ENCODE peak calls at places on chromosomes 1 and 21, in five cellular contexts. One of them, this sample, is unnamed.

GRCh38 chr1:58964880-58965279 is 181.0 kb upstream of the JUN start:
- DNase-seq in Right ventricle myocardium inferior: no peak
- DNase-seq in activated CD4-positive, alpha-beta T cell treated with anti-CD3 and anti-CD28 coated beads, Interleukin-2, amount 50 U/mL, for 1 hour: no peak
- DNase-seq in foreskin keratinocyte: peak
- DNase-seq in stimulated activated CD4-positive, alpha-beta T cell treated with anti-CD3 and anti-CD28 coated beads, TNF-alpha, amount 100 ng/mL, for 48 hours: no peak
- DNase-seq in this sample: no peak

GRCh38 chr21:18449586-18449985 is 46.0 kb upstream of the TMPRSS15 start:
- DNase-seq in Right ventricle myocardium inferior: no peak
- DNase-seq in foreskin keratinocyte: peak
- DNase-seq in stimulated activated CD4-positive, alpha-beta T cell treated with anti-CD3 and anti-CD28 coated beads, TNF-alpha, amount 100 ng/mL, for 48 hours: no peak
- DNase-seq in activated CD4-positive, alpha-beta T cell treated with anti-CD3 and anti-CD28 coated beads, Interleukin-2, amount 50 U/mL, for 1 hour: no peak
- DNase-seq in this sample: no peak

GRCh38 chr1:78833491-78833890 is 173.0 kb downstream of the ADGRL4 start:
- DNase-seq in Right ventricle myocardium inferior: no peak
- DNase-seq in stimulated activated CD4-positive, alpha-beta T cell treated with anti-CD3 and anti-CD28 coated beads, TNF-alpha, amount 100 ng/mL, for 48 hours: no peak
- DNase-seq in activated CD4-positive, alpha-beta T cell treated with anti-CD3 and anti-CD28 coated beads, Interleukin-2, amount 50 U/mL, for 1 hour: no peak
- DNase-seq in foreskin keratinocyte: peak
- DNase-seq in this sample: peak

GRCh38 chr1:42934111-42934510 is 24.6 kb downstream of the SLC2A1 start:
- DNase-seq in stimulated activated CD4-positive, alpha-beta T cell treated with anti-CD3 and anti-CD28 coated beads, TNF-alpha, amount 100 ng/mL, for 48 hours: no peak
- DNase-seq in foreskin keratinocyte: peak
- DNase-seq in Right ventricle myocardium inferior: no peak
- DNase-seq in activated CD4-positive, alpha-beta T cell treated with anti-CD3 and anti-CD28 coated beads, Interleukin-2, amount 50 U/mL, for 1 hour: no peak
- DNase-seq in this sample: peak

GRCh38 chr1:52771384-52771783 is 45.1 kb downstream of the ZYG11B start:
- DNase-seq in activated CD4-positive, alpha-beta T cell treated with anti-CD3 and anti-CD28 coated beads, Interleukin-2, amount 50 U/mL, for 1 hour: no peak
- DNase-seq in Right ventricle myocardium inferior: no peak
- DNase-seq in stimulated activated CD4-positive, alpha-beta T cell treated with anti-CD3 and anti-CD28 coated beads, TNF-alpha, amount 100 ng/mL, for 48 hours: no peak
- DNase-seq in foreskin keratinocyte: no peak
- DNase-seq in this sample: no peak

GRCh38 chr1:42815938-42816599 is 853 bp upstream of the ERMAP start:
- DNase-seq in activated CD4-positive, alpha-beta T cell treated with anti-CD3 and anti-CD28 coated beads, Interleukin-2, amount 50 U/mL, for 1 hour: no peak
- DNase-seq in foreskin keratinocyte: peak
- DNase-seq in Right ventricle myocardium inferior: no peak
- DNase-seq in stimulated activated CD4-positive, alpha-beta T cell treated with anti-CD3 and anti-CD28 coated beads, TNF-alpha, amount 100 ng/mL, for 48 hours: no peak
- DNase-seq in this sample: peak

GRCh38 chr1:116966791-116967190 is 34.8 kb upstream of the CD101 start:
- DNase-seq in activated CD4-positive, alpha-beta T cell treated with anti-CD3 and anti-CD28 coated beads, Interleukin-2, amount 50 U/mL, for 1 hour: no peak
- DNase-seq in stimulated activated CD4-positive, alpha-beta T cell treated with anti-CD3 and anti-CD28 coated beads, TNF-alpha, amount 100 ng/mL, for 48 hours: no peak
- DNase-seq in Right ventricle myocardium inferior: no peak
- DNase-seq in foreskin keratinocyte: no peak
- DNase-seq in this sample: no peak

GRCh38 chr1:155061381-155062150 is 2.0 kb upstream of the EFNA4 start:
- DNase-seq in activated CD4-positive, alpha-beta T cell treated with anti-CD3 and anti-CD28 coated beads, Interleukin-2, amount 50 U/mL, for 1 hour: peak
- DNase-seq in foreskin keratinocyte: peak
- DNase-seq in stimulated activated CD4-positive, alpha-beta T cell treated with anti-CD3 and anti-CD28 coated beads, TNF-alpha, amount 100 ng/mL, for 48 hours: peak
- DNase-seq in Right ventricle myocardium inferior: peak
- DNase-seq in this sample: peak

GRCh38 chr1:44019398-44020044 is 11.7 kb downstream of the SLC6A9 start:
- DNase-seq in activated CD4-positive, alpha-beta T cell treated with anti-CD3 and anti-CD28 coated beads, Interleukin-2, amount 50 U/mL, for 1 hour: no peak
- DNase-seq in stimulated activated CD4-positive, alpha-beta T cell treated with anti-CD3 and anti-CD28 coated beads, TNF-alpha, amount 100 ng/mL, for 48 hours: no peak
- DNase-seq in foreskin keratinocyte: no peak
- DNase-seq in Right ventricle myocardium inferior: peak
- DNase-seq in this sample: no peak

GRCh38 chr1:82329226-82329625 is 528.5 kb downstream of the ADGRL2 start:
- DNase-seq in Right ventricle myocardium inferior: no peak
- DNase-seq in foreskin keratinocyte: no peak
- DNase-seq in activated CD4-positive, alpha-beta T cell treated with anti-CD3 and anti-CD28 coated beads, Interleukin-2, amount 50 U/mL, for 1 hour: no peak
- DNase-seq in stimulated activated CD4-positive, alpha-beta T cell treated with anti-CD3 and anti-CD28 coated beads, TNF-alpha, amount 100 ng/mL, for 48 hours: no peak
- DNase-seq in this sample: no peak

GRCh38 chr1:54460861-54461382 is 54.7 kb upstream of the SSBP3 start:
- DNase-seq in activated CD4-positive, alpha-beta T cell treated with anti-CD3 and anti-CD28 coated beads, Interleukin-2, amount 50 U/mL, for 1 hour: no peak
- DNase-seq in Right ventricle myocardium inferior: no peak
- DNase-seq in foreskin keratinocyte: no peak
- DNase-seq in stimulated activated CD4-positive, alpha-beta T cell treated with anti-CD3 and anti-CD28 coated beads, TNF-alpha, amount 100 ng/mL, for 48 hours: no peak
- DNase-seq in this sample: no peak

GRCh38 chr1:2509589-2509988 is 16.8 kb downstream of the PANK4 start:
- DNase-seq in activated CD4-positive, alpha-beta T cell treated with anti-CD3 and anti-CD28 coated beads, Interleukin-2, amount 50 U/mL, for 1 hour: no peak
- DNase-seq in stimulated activated CD4-positive, alpha-beta T cell treated with anti-CD3 and anti-CD28 coated beads, TNF-alpha, amount 100 ng/mL, for 48 hours: no peak
- DNase-seq in Right ventricle myocardium inferior: no peak
- DNase-seq in foreskin keratinocyte: no peak
- DNase-seq in this sample: no peak

GRCh38 chr1:12810691-12811408 is 19.7 kb downstream of the PRAMEF1 start:
- DNase-seq in activated CD4-positive, alpha-beta T cell treated with anti-CD3 and anti-CD28 coated beads, Interleukin-2, amount 50 U/mL, for 1 hour: no peak
- DNase-seq in Right ventricle myocardium inferior: no peak
- DNase-seq in foreskin keratinocyte: peak
- DNase-seq in stimulated activated CD4-positive, alpha-beta T cell treated with anti-CD3 and anti-CD28 coated beads, TNF-alpha, amount 100 ng/mL, for 48 hours: no peak
- DNase-seq in this sample: no peak

GRCh38 chr1:14598498-14599172 is at the start of gene KAZN:
- DNase-seq in Right ventricle myocardium inferior: no peak
- DNase-seq in foreskin keratinocyte: no peak
- DNase-seq in stimulated activated CD4-positive, alpha-beta T cell treated with anti-CD3 and anti-CD28 coated beads, TNF-alpha, amount 100 ng/mL, for 48 hours: no peak
- DNase-seq in activated CD4-positive, alpha-beta T cell treated with anti-CD3 and anti-CD28 coated beads, Interleukin-2, amount 50 U/mL, for 1 hour: no peak
- DNase-seq in this sample: peak

GRCh38 chr1:29461115-29461739 is 224.9 kb downstream of the PTPRU start:
- DNase-seq in foreskin keratinocyte: no peak
- DNase-seq in Right ventricle myocardium inferior: peak
- DNase-seq in stimulated activated CD4-positive, alpha-beta T cell treated with anti-CD3 and anti-CD28 coated beads, TNF-alpha, amount 100 ng/mL, for 48 hours: no peak
- DNase-seq in activated CD4-positive, alpha-beta T cell treated with anti-CD3 and anti-CD28 coated beads, Interleukin-2, amount 50 U/mL, for 1 hour: no peak
- DNase-seq in this sample: no peak